ENCODE peak calls at places on chromosomes 1 and 21, in four cellular contexts. One of them, this sample, is unnamed.
A peak's percentile ranks its signal among the peaks of the same experiment; 100 is the strongest.

GRCh38 chr1:83741751-83742150 is 257.2 kb downstream of the TTLL7 start:
- DNase-seq in GM20000: no peak
- DNase-seq in AG04450: no peak
- DNase-seq in HFFc6: no peak
- DNase-seq in this sample: no peak

GRCh38 chr1:8572106-8572505 is 245.3 kb downstream of the RERE start:
- DNase-seq in GM20000: no peak
- DNase-seq in HFFc6: no peak
- DNase-seq in AG04450: no peak
- DNase-seq in this sample: no peak

GRCh38 chr1:228376262-228376628 is 30.4 kb downstream of the TRIM11 start:
- DNase-seq in AG04450: no peak
- DNase-seq in HFFc6: peak; percentile 6
- DNase-seq in GM20000: no peak
- DNase-seq in this sample: no peak

GRCh38 chr21:46083271-46084040 is 14.5 kb upstream of the COL6A2 start:
- DNase-seq in GM20000: no peak
- DNase-seq in HFFc6: no peak
- DNase-seq in AG04450: no peak
- DNase-seq in this sample: no peak

GRCh38 chr1:50369008-50369634 is 54.1 kb downstream of the DMRTA2 start:
- DNase-seq in AG04450: no peak
- DNase-seq in GM20000: no peak
- DNase-seq in HFFc6: no peak
- DNase-seq in this sample: no peak

GRCh38 chr1:9539829-9540550 is 725 bp downstream of the SLC25A33 start:
- DNase-seq in HFFc6: peak; percentile 22
- DNase-seq in GM20000: peak; percentile 84
- DNase-seq in AG04450: no peak
- DNase-seq in this sample: peak; percentile 81

GRCh38 chr21:44350773-44351481 is 2.5 kb upstream of the TRPM2 start:
- DNase-seq in GM20000: no peak
- DNase-seq in HFFc6: no peak
- DNase-seq in AG04450: no peak
- DNase-seq in this sample: no peak

GRCh38 chr21:18147678-18148077 is 97.0 kb upstream of the CHODL start:
- DNase-seq in AG04450: no peak
- DNase-seq in GM20000: no peak
- DNase-seq in HFFc6: no peak
- DNase-seq in this sample: no peak

GRCh38 chr1:168629466-168629865 is 53.1 kb downstream of the XCL1 start:
- DNase-seq in AG04450: no peak
- DNase-seq in HFFc6: no peak
- DNase-seq in GM20000: no peak
- DNase-seq in this sample: no peak

GRCh38 chr1:59967141-59967697 is 40.6 kb upstream of the CYP2J2 start:
- DNase-seq in HFFc6: peak; percentile 43
- DNase-seq in AG04450: no peak
- DNase-seq in GM20000: no peak
- DNase-seq in this sample: no peak

GRCh38 chr1:16181887-16182719 is 26.2 kb upstream of the EPHA2 start:
- DNase-seq in GM20000: no peak
- DNase-seq in AG04450: peak; percentile 73
- DNase-seq in HFFc6: peak; percentile 88
- DNase-seq in this sample: no peak

GRCh38 chr1:18974005-18974404 is 17.5 kb upstream of the IFFO2 start:
- DNase-seq in HFFc6: no peak
- DNase-seq in GM20000: no peak
- DNase-seq in AG04450: no peak
- DNase-seq in this sample: no peak

GRCh38 chr1:209076688-209077087 is 506.8 kb upstream of the CAMK1G start:
- DNase-seq in HFFc6: no peak
- DNase-seq in GM20000: peak; percentile 22
- DNase-seq in AG04450: no peak
- DNase-seq in this sample: peak; percentile 21

GRCh38 chr1:36342426-36343185 is 19.2 kb upstream of the EVA1B start:
- DNase-seq in GM20000: peak; percentile 73
- DNase-seq in HFFc6: peak; percentile 83
- DNase-seq in AG04450: no peak
- DNase-seq in this sample: peak; percentile 65

GRCh38 chr1:158117854-158118691 is 62.6 kb upstream of the CD1D start:
- DNase-seq in GM20000: peak; percentile 64
- DNase-seq in HFFc6: peak; percentile 50
- DNase-seq in AG04450: no peak
- DNase-seq in this sample: no peak

GRCh38 chr1:57474097-57474750 is 50.4 kb upstream of the DAB1 start:
- DNase-seq in GM20000: no peak
- DNase-seq in AG04450: peak; percentile 10
- DNase-seq in HFFc6: peak; percentile 8
- DNase-seq in this sample: no peak

GRCh38 chr1:42043811-42044210 is 109.4 kb upstream of the GUCA2B start:
- DNase-seq in AG04450: no peak
- DNase-seq in GM20000: no peak
- DNase-seq in HFFc6: no peak
- DNase-seq in this sample: no peak

GRCh38 chr21:21971384-21971783 is 973.2 kb downstream of the NCAM2 start:
- DNase-seq in HFFc6: no peak
- DNase-seq in GM20000: no peak
- DNase-seq in AG04450: no peak
- DNase-seq in this sample: no peak

GRCh38 chr21:33821580-33822322 is 93.9 kb downstream of the ATP5PO start:
- DNase-seq in AG04450: no peak
- DNase-seq in HFFc6: no peak
- DNase-seq in GM20000: no peak
- DNase-seq in this sample: no peak

GRCh38 chr1:19087017-19087736 is 122.9 kb downstream of the UBR4 start:
- DNase-seq in AG04450: no peak
- DNase-seq in HFFc6: peak; percentile 40
- DNase-seq in GM20000: no peak
- DNase-seq in this sample: no peak

GRCh38 chr1:84117868-84118267 is 26.2 kb upstream of the PRKACB start:
- DNase-seq in HFFc6: peak; percentile 12
- DNase-seq in AG04450: peak; percentile 43
- DNase-seq in GM20000: no peak
- DNase-seq in this sample: no peak

GRCh38 chr1:99146129-99146848 is 118.0 kb upstream of the PLPPR4 start:
- DNase-seq in AG04450: no peak
- DNase-seq in HFFc6: no peak
- DNase-seq in GM20000: no peak
- DNase-seq in this sample: no peak

GRCh38 chr21:45213392-45213791 is 74.3 kb downstream of the POFUT2 start:
- DNase-seq in HFFc6: no peak
- DNase-seq in AG04450: no peak
- DNase-seq in GM20000: no peak
- DNase-seq in this sample: no peak

GRCh38 chr1:183604048-183604808 is 14.0 kb upstream of the NCF2 start:
- DNase-seq in HFFc6: peak; percentile 87
- DNase-seq in AG04450: peak; percentile 83
- DNase-seq in GM20000: peak; percentile 58
- DNase-seq in this sample: peak; percentile 44

GRCh38 chr1:150486966-150487762 is at the start of gene TARS2:
- DNase-seq in HFFc6: peak; percentile 100
- DNase-seq in GM20000: peak; percentile 94
- DNase-seq in AG04450: peak; percentile 98
- DNase-seq in this sample: peak; percentile 95

GRCh38 chr1:74673351-74674111 is at the start of gene ERICH3:
- DNase-seq in AG04450: no peak
- DNase-seq in GM20000: peak; percentile 39
- DNase-seq in HFFc6: no peak
- DNase-seq in this sample: peak; percentile 37

GRCh38 chr1:63821650-63822049 is 47.8 kb downstream of the ROR1 start:
- DNase-seq in GM20000: no peak
- DNase-seq in AG04450: no peak
- DNase-seq in HFFc6: no peak
- DNase-seq in this sample: no peak

GRCh38 chr1:178706467-178706866 is 18.6 kb upstream of the RALGPS2 start:
- DNase-seq in HFFc6: no peak
- DNase-seq in GM20000: no peak
- DNase-seq in AG04450: no peak
- DNase-seq in this sample: no peak

GRCh38 chr1:66438062-66438970 is 95.6 kb upstream of the SGIP1 start:
- DNase-seq in AG04450: no peak
- DNase-seq in HFFc6: no peak
- DNase-seq in GM20000: no peak
- DNase-seq in this sample: no peak

GRCh38 chr1:3858231-3858981 is 1.1 kb downstream of the DFFB start:
- DNase-seq in GM20000: no peak
- DNase-seq in HFFc6: peak; percentile 4
- DNase-seq in AG04450: no peak
- DNase-seq in this sample: no peak
- TF ChIP-seq CTCF in GM20000: no peak
- TF ChIP-seq CTCF in HFFc6: no peak
- TF ChIP-seq CTCF in AG04450: peak; percentile 25
- TF ChIP-seq CTCF in this sample: peak; percentile 6

DNA sequence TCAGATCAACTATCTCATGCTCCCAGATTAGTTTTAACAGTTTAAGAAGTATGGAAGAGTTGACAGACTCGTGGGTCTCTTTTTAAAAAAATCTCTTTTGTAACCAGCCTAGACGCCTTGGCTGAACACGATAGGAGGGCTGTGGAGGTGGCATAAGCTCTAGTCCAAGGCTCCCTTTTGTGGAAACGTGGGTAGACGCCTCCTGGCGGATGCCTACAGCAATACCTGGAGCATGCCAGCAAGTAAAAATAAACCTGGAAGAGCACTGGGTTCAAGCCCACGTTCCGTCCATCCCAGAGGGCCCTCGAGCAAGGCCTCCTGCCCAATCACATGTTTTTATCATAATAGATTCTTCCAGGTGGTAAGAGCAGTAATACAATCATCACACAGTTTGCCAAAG is 87.9 kb downstream of the RGS7 start:
- DNase-seq in HFFc6: no peak
- DNase-seq in AG04450: no peak
- DNase-seq in GM20000: no peak
- DNase-seq in this sample: no peak
- TF ChIP-seq CTCF in HFFc6: peak; percentile 57
- TF ChIP-seq CTCF in AG04450: no peak
- TF ChIP-seq CTCF in GM20000: no peak
- TF ChIP-seq CTCF in this sample: peak; percentile 7

DNA sequence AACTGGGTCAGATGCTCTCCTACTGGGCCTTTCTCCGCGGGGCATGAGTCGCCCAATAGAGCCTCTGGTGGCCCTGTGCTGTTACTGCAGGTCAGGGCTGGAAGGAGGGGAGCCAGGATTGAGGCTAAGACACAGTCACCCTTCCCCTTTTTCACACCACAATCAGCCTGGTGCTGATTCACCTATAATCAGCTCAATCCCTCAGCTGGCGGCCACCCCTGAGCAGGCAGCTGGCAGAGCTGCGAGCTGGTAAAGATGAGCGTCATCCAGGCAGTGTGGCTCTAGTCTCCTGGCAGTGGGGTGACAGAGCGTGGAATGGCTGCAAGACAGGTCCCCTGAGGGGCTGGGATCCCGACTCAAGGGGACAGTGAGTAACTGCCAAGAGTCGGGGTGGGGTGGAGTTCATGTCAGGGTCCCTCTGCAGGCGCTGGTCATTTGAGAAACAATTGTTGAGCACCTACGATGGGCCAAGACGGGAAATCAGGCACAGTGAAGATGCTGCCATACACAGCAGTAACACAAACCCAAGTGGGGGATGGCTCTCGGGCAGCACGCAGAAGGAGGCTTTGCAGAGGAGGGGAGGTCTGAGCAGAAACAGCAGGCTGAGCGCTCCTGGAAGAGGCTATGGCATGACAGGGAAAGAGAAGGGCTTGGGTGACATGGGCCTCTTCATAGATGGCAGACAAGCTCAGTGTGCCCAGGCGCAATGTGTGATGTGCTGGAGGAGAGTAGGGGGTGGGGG is 21.8 kb downstream of the ATF3 start:
- DNase-seq in AG04450: no peak
- DNase-seq in GM20000: peak; percentile 77
- DNase-seq in HFFc6: peak; percentile 44
- DNase-seq in this sample: peak; percentile 81
- TF ChIP-seq CTCF in AG04450: peak; percentile 84
- TF ChIP-seq CTCF in GM20000: peak; percentile 82
- TF ChIP-seq CTCF in HFFc6: peak; percentile 87
- TF ChIP-seq CTCF in this sample: peak; percentile 84

DNA sequence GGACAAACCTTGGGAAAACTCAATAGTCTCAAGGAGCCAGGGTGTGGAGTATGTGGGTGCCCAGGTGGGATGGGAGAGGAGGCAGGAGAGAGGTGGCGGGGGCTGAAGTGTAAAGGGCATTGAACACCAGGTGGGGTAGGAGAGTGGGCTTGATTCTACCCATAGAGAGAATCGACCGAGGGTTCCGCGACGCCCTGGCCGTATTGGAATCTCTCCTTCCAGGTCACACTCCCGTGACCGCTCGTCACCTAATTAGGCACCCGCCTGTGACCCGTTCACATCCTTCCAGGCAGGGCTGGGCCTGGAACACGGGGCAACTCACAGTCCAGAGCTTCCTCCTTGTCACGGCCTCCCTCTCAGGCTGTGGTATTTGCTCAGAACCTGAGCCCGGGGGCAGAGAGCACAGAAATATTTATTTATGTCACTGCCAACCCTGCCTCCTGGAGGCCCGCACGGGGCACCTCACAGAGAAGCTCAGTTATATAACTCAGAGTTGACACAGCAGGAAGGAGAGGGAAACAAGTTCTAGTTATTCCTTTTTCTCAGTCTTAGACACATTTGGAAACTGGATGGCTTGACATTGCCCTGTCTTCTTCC is 12.0 kb downstream of the NCMAP start:
- DNase-seq in HFFc6: no peak
- DNase-seq in AG04450: no peak
- DNase-seq in GM20000: no peak
- DNase-seq in this sample: no peak
- TF ChIP-seq CTCF in HFFc6: no peak
- TF ChIP-seq CTCF in AG04450: no peak
- TF ChIP-seq CTCF in GM20000: no peak
- TF ChIP-seq CTCF in this sample: no peak

GRCh38 chr1:22798083-22798482 is 87.4 kb downstream of the EPHB2 start:
- DNase-seq in GM20000: no peak
- DNase-seq in AG04450: no peak
- DNase-seq in HFFc6: no peak
- DNase-seq in this sample: no peak
- TF ChIP-seq CTCF in GM20000: no peak
- TF ChIP-seq CTCF in AG04450: no peak
- TF ChIP-seq CTCF in HFFc6: no peak
- TF ChIP-seq CTCF in this sample: no peak

GRCh38 chr1:73205294-73205973 is 923.1 kb upstream of the NEGR1 start:
- DNase-seq in AG04450: no peak
- DNase-seq in HFFc6: no peak
- DNase-seq in GM20000: no peak
- DNase-seq in this sample: no peak
- TF ChIP-seq CTCF in AG04450: no peak
- TF ChIP-seq CTCF in HFFc6: no peak
- TF ChIP-seq CTCF in GM20000: no peak
- TF ChIP-seq CTCF in this sample: peak; percentile 24

GRCh38 chr1:246506785-246507639 is at the start of gene SMYD3:
- DNase-seq in AG04450: no peak
- DNase-seq in HFFc6: peak; percentile 59
- DNase-seq in GM20000: peak; percentile 93
- DNase-seq in this sample: peak; percentile 93
- TF ChIP-seq CTCF in AG04450: peak; percentile 12
- TF ChIP-seq CTCF in HFFc6: no peak
- TF ChIP-seq CTCF in GM20000: no peak
- TF ChIP-seq CTCF in this sample: peak; percentile 22